ENCODE peak calls at places on chromosomes 3 and 15, in six cellular contexts. W is keratinocyte, D is MM.1S, K is psoas muscle, C is testis, L is stomach. N is an unnamed sample.

GRCh38 chr15:82809308-82810060 is at the start of gene WHAMM:
- DNase-seq in K (peak; percentile 99), D (peak; percentile 98), L (peak; percentile 99), W (peak; percentile 97), C (peak; percentile 99), N (peak; percentile 99)

GRCh38 chr3:187352581-187353575 is 15.3 kb upstream of the RTP4 start:
- DNase-seq in C (no peak), K (no peak), W (no peak), L (peak; percentile 34), D (no peak), N (peak; percentile 47)

GRCh38 chr3:196163687-196164493 is 47.3 kb downstream of the ZDHHC19 start:
- DNase-seq in D (no peak), K (peak; percentile 42), W (no peak), L (no peak), C (no peak), N (no peak)

GRCh38 chr3:11629716-11630115 is 14.0 kb downstream of the VGLL4 start:
- DNase-seq in L (no peak), K (no peak), D (no peak), C (no peak), W (no peak), N (no peak)

GRCh38 chr3:136750209-136750921 is 1.8 kb downstream of the STAG1 start:
- DNase-seq in C (peak; percentile 29), D (peak; percentile 27), W (no peak), K (no peak), L (no peak), N (no peak)

GRCh38 chr3:131386429-131386926 is 4.9 kb downstream of the NUDT16 start:
- DNase-seq in W (no peak), L (peak; percentile 69), D (peak; percentile 32), C (peak; percentile 71), K (peak; percentile 58), N (peak; percentile 86)

GRCh38 chr3:183790700-183791099 is 34.7 kb downstream of the MAP6D1 start:
- DNase-seq in W (no peak), C (no peak), D (no peak), K (no peak), L (no peak), N (no peak)

GRCh38 chr3:158058775-158059174 is 47.4 kb downstream of the SHOX2 start:
- DNase-seq in D (no peak), W (no peak), C (no peak), L (no peak), K (no peak), N (no peak)

GRCh38 chr15:66943456-66944095 is 121.8 kb upstream of the SMAD3 start:
- DNase-seq in C (no peak), L (peak; percentile 42), D (no peak), K (no peak), W (no peak), N (peak; percentile 57)

GRCh38 chr3:100782359-100782758 is 73.1 kb downstream of the TFG start:
- DNase-seq in C (no peak), D (no peak), W (no peak), L (no peak), K (no peak), N (no peak)

GRCh38 chr15:101159096-101159935 is 92.5 kb downstream of the CHSY1 start:
- DNase-seq in W (no peak), L (no peak), K (no peak), D (no peak), C (no peak), N (no peak)

GRCh38 chr15:58467722-58468436 is 36.1 kb downstream of the LIPC start:
- DNase-seq in L (peak; percentile 75), C (peak; percentile 50), W (no peak), K (no peak), D (no peak), N (no peak)

GRCh38 chr3:49554639-49555265 is 475 bp downstream of the BSN start:
- DNase-seq in L (peak; percentile 65), D (peak; percentile 56), K (peak; percentile 62), C (peak; percentile 47), W (no peak), N (peak; percentile 42)

GRCh38 chr3:153595186-153595815 is 433.3 kb downstream of the RAP2B start:
- DNase-seq in L (no peak), K (no peak), D (peak; percentile 61), C (no peak), W (no peak), N (no peak)

GRCh38 chr15:44676676-44677075 is 13.2 kb upstream of the SPG11 start:
- DNase-seq in D (peak; percentile 35), W (no peak), K (no peak), C (no peak), L (no peak), N (no peak)

DNA sequence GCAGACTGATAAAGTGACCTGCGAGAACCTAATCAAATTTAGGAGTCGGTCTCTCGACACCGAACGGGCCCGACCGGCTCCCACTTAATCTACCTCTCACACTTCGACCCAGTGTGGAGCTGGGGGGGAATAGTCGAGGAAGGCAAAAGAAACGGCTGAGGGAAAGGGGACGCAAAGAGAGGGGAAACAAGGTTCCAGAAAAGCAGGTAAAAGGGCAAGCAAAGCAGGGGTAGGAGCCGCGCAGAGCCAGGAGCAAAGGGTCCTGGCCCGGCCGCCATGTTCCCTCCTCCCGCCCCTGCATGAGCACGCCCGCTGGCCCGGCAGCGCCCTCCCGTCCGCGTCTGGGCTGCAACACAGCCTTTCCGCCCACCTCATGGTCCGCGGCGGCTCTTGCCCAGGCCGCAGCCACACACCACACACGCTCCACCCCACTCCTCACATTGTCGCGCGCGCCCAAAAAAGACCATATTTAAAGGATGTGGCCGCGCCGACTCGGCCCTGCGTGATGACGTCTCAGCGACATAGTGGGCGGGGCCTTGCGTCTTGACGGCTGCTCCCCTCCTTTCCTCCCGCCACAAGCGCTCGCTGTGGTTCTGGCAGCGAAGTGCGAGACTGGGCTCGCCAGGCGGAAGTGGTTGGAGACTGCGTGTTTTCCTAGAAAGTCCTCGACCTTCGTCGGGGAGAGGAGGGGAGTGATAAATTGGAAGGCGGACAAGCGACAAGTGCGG is at the start of gene ICE2:
- DNase-seq in K (peak; percentile 97), D (peak; percentile 97), L (peak; percentile 98), C (peak; percentile 98), W (peak; percentile 60), N (peak; percentile 98)
- TF ChIP-seq CTCF in K (no peak), D (peak; percentile 5), L (no peak), C (no peak), W (no peak), N (no peak)

GRCh38 chr3:110614181-110614580 is 457.4 kb upstream of the NECTIN3 start:
- DNase-seq in C (no peak), D (no peak), L (no peak), W (no peak), K (no peak), N (no peak)
- H3K4me1 ChIP-seq in C (no peaks in the 10 kb centered on the region), D (no peaks in the 10 kb centered on the region), L (no peaks in the 10 kb centered on the region), W (no peaks in the 10 kb centered on the region), K (no peaks in the 10 kb centered on the region), N (no peaks in the 10 kb centered on the region)

GRCh38 chr3:194971965-194972364 is 286.3 kb downstream of the FAM43A start:
- DNase-seq in D (no peak), L (no peak), K (no peak), C (no peak), W (no peak), N (no peak)
- TF ChIP-seq CTCF in D (no peak), L (no peak), K (no peak), C (no peak), W (no peak), N (no peak)

DNA sequence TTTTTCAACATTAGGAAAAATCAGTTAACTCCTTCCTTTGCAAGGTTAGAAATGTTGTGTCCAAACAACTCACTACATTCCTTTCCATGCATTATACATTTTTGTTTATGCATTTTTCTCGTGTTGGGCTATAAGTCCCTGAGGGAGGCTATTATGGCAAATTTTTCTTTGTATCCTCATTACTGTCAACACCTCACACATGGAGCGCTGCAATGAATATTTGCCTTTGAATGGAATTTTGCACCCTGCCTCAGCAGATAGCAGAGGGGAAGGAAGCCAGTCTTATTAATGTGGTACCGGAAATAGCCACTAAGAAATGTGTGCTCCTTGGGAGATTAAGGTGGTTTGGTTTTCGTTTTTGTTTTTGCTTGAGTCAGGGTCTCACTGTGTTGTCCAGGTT is 134.7 kb downstream of the THSD4 start:
- DNase-seq in W (no peak), K (no peak), C (no peak), D (no peak), L (no peak), N (no peak)
- H3K4me1 ChIP-seq in W (peaks cover 28% of the 10 kb centered on the region), K (no peaks in the 10 kb centered on the region), C (peaks cover 17% of the 10 kb centered on the region), D (no peaks in the 10 kb centered on the region), L (peaks cover 16% of the 10 kb centered on the region), N (no peaks in the 10 kb centered on the region)

GRCh38 chr3:147614210-147614609 is 205.0 kb downstream of the ZIC1 start:
- DNase-seq in L (no peak), W (no peak), D (no peak), K (no peak), C (no peak), N (no peak)

GRCh38 chr3:147613710-147614109 is 204.5 kb downstream of the ZIC1 start:
- DNase-seq in L (no peak), W (no peak), D (peak; percentile 59), C (no peak), K (no peak), N (no peak)

GRCh38 chr3:147618636-147619035 is 209.5 kb downstream of the ZIC1 start:
- DNase-seq in D (no peak), W (no peak), L (no peak), C (no peak), K (no peak), N (no peak)

GRCh38 chr3:147619925-147620580 is 210.9 kb downstream of the ZIC1 start:
- DNase-seq in K (no peak), C (no peak), D (no peak), L (no peak), W (no peak), N (no peak)

DNA sequence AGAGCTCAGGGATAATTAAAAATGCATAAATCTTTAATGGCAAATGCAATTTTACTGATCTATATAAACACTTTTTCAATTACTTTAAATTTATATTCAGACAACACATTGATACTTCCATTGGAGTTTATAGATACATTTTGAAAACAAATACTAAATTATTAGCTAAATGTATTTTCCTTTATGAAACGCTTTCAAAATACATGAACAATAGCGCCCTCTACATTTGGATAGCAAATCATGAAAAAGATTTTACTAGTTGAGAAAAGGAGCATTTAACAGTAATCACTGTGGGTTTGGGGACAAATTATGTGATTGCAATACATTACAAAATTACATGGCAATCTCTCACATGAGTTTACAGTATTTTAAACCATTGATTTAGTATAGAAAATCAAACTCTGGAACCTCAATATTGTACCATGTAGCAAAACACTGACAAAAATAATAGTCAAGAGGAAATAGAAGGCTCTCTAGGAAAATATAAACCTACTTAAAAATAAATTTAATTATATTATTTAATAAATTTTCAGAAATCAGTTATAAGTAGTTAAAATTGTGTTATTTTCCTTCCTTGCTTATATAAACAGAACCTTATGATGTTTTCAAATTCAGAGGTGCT is 207.9 kb downstream of the ZIC1 start:
- DNase-seq in L (no peak), C (no peak), D (peak; percentile 41), W (no peak), K (no peak), N (no peak)
- TF ChIP-seq CTCF in L (no peak), C (no peak), D (peak; percentile 60), W (no peak), K (peak; percentile 61), N (no peak)

GRCh38 chr15:63598467-63599400 is 1.5 kb downstream of the FBXL22 start:
- DNase-seq in L (peak; percentile 70), W (no peak), D (no peak), K (no peak), C (no peak), N (peak; percentile 81)
- H3K4me1 ChIP-seq in L (peaks cover 71% of the 10 kb centered on the region), W (peaks cover 24% of the 10 kb centered on the region), D (peaks cover 10% of the 10 kb centered on the region), K (peaks cover 52% of the 10 kb centered on the region), C (peaks cover 38% of the 10 kb centered on the region), N (peaks cover 10% of the 10 kb centered on the region)

GRCh38 chr3:126737527-126737926 is 33.5 kb downstream of the CHCHD6 start:
- DNase-seq in D (no peak), L (no peak), K (no peak), C (no peak), W (no peak), N (no peak)
- TF ChIP-seq CTCF in D (peak; percentile 13), L (no peak), K (no peak), C (no peak), W (peak; percentile 44), N (no peak)